ENCODE peak calls at places on chromosomes 13 and 19, in five cellular contexts. V is cardiac muscle cell, I is BE2C, J is right lobe of liver, P is body of pancreas. C is an unnamed sample.

GRCh38 chr19:34215006-34215665 is 39.2 kb upstream of the GARRE1 start:
- DNase-seq in V (no peak), I (no peak), J (no peak), P (no peak), C (no peak)

GRCh38 chr13:33862006-33862405 is 44.1 kb downstream of the RFC3 start:
- DNase-seq in V (no peak), I (no peak), J (no peak), P (no peak), C (no peak)

GRCh38 chr19:35587326-35587725 is 1.4 kb downstream of the PMIS2 start:
- DNase-seq in V (no peak), I (no peak), J (no peak), P (no peak), C (no peak)

GRCh38 chr19:29761575-29762225 is 46.6 kb upstream of the C19orf12 start:
- DNase-seq in V (no peak), I (no peak), J (no peak), P (no peak), C (no peak)

GRCh38 chr13:53490732-53491131 is 462.1 kb downstream of the OLFM4 start:
- DNase-seq in V (no peak), I (no peak), J (no peak), P (no peak), C (no peak)

GRCh38 chr13:101989798-101990350 is 412.0 kb downstream of the FGF14 start:
- DNase-seq in V (no peak), I (no peak), J (no peak), P (no peak), C (no peak)

GRCh38 chr13:46753137-46753536 is 43.8 kb downstream of the ESD start:
- DNase-seq in V (no peak), I (no peak), J (no peak), P (no peak), C (no peak)

GRCh38 chr19:43966079-43966694 is 15.2 kb downstream of the ZNF221 start:
- DNase-seq in V (no peak), I (no peak), J (no peak), P (no peak), C (no peak)

GRCh38 chr13:79228972-79229371 is 177.1 kb downstream of the RBM26 start:
- DNase-seq in V (no peak), I (no peak), J (no peak), P (no peak), C (no peak)

GRCh38 chr19:32063601-32064000 is 281.8 kb upstream of the ZNF507 start:
- DNase-seq in V (no peak), I (no peak), J (no peak), P (no peak), C (no peak)

GRCh38 chr13:101433895-101434294 is 17.6 kb upstream of the NALCN start:
- DNase-seq in V (no peak), I (no peak), J (no peak), P (no peak), C (no peak)

GRCh38 chr13:102495663-102496062 is 93.8 kb upstream of the FGF14 start:
- DNase-seq in V (no peak), I (no peak), J (no peak), P (no peak), C (no peak)

GRCh38 chr19:18514800-18515682 is 6.8 kb downstream of the ELL start:
- DNase-seq in V (peak), I (no peak), J (peak), P (peak), C (peak)

GRCh38 chr13:33053397-33054066 is 37.3 kb downstream of the KL start:
- DNase-seq in V (no peak), I (no peak), J (no peak), P (no peak), C (no peak)

GRCh38 chr13:84651288-84651687 is 769.0 kb upstream of the SLITRK1 start:
- DNase-seq in V (no peak), I (no peak), J (no peak), P (peak), C (no peak)

GRCh38 chr13:41467546-41467945 is 10.2 kb downstream of the RGCC start:
- DNase-seq in V (no peak), I (no peak), J (no peak), P (no peak), C (no peak)

GRCh38 chr19:6540918-6541689 is 10.3 kb downstream of the TNFSF9 start:
- DNase-seq in V (no peak), I (no peak), J (peak), P (no peak), C (no peak)

GRCh38 chr13:101127741-101128353 is 288.5 kb downstream of the NALCN start:
- DNase-seq in V (peak), I (peak), J (no peak), P (peak), C (no peak)

GRCh38 chr19:3984908-3985642 is at the start of gene EEF2:
- DNase-seq in V (peak), I (peak), J (peak), P (peak), C (peak)

GRCh38 chr13:94249512-94249911 is 230.0 kb downstream of the DCT start:
- DNase-seq in V (no peak), I (no peak), J (no peak), P (no peak), C (no peak)

GRCh38 chr13:72896869-72897268 is 114.9 kb downstream of the PIBF1 start:
- DNase-seq in V (no peak), I (no peak), J (no peak), P (no peak), C (no peak)

GRCh38 chr19:41364546-41365391 is 820 bp upstream of the B9D2 start:
- DNase-seq in V (no peak), I (no peak), J (no peak), P (no peak), C (no peak)

GRCh38 chr13:79547211-79547610 is 66.3 kb downstream of the NDFIP2 start:
- DNase-seq in V (no peak), I (no peak), J (no peak), P (no peak), C (no peak)

GRCh38 chr13:45511310-45512147 is 46.8 kb downstream of the COG3 start:
- DNase-seq in V (peak), I (peak), J (no peak), P (no peak), C (no peak)

GRCh38 chr13:77697208-77698103 is at the start of gene SLAIN1:
- DNase-seq in V (peak), I (peak), J (peak), P (peak), C (peak)

GRCh38 chr13:18212873-18213272 is 968.8 kb downstream of the TUBA3C start:
- DNase-seq in V (no peak), I (no peak), J (no peak), P (peak), C (no peak)

GRCh38 chr13:100394005-100394695 is 194.4 kb downstream of the GGACT start:
- DNase-seq in V (no peak), I (no peak), J (no peak), P (no peak), C (no peak)

GRCh38 chr13:28138756-28139470 is 568 bp downstream of the PAN3 start:
- DNase-seq in V (peak), I (peak), J (peak), P (peak), C (peak)

DNA sequence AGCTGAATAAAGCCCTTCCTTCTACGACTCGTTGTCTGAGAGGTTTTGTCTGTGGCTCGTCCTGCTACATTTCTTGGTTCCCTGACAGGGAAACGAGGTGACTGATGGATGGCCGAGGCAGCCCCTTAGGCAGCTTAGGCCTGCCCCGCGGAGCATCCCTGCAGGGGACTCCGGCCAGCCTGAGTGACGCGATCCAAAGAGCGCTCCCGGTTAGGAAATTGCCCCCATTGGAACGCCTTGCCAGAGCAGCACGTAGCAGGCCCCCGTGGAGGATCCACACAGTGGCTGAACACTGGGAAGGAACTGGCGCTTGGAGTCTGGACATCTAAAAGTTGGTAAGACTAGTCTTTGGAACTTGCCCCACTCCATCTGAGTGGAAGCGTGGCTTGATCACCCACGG is 296.8 kb upstream of the SGCG start:
- DNase-seq in V (no peak), I (no peak), J (no peak), P (no peak), C (no peak)
- H3K4me3 ChIP-seq in V (no peak), I (no peak), J (no peak), P (no peak), C (no peak)

DNA sequence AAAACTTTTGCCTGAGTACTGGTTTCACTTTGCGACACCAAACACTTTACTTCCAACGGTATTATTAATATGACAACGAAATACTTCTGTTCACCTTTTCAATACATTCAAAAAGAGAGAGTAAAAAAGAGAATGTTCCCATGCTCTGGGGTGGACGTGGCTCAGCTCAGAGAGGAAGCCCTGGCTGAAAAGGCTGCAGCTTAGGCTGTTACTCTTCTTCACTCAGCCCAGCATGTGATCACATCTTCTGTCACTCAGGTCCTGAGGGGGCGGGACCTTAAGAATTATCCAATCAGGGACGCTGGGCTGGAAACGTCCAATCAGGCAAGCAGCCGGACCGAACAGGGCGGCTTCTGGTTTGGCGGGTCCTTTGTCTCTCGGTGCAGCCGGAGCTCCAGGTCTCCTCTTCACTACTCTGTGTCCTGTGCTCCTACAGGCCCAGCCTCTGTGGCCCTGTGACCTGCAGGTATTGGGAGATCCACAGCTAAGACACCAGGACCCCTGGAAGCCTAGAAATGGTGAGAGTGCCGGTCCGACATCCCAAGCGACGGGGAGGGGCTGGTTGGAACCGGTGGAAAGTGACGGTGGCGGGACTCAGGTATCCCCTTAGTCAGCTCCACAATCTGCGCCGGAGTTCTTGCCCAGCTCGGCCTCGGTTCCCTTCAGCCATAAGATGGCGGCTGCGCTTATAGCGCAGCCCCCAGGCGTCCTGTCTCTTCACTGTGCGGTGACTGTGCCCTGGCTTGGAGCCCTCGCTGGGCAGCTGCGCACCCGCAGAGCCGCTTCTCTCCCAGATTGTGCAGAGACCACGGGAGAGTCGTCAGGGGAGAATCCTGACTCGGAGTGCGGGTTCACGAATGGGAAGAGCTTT is at the start of gene ZNF93:
- DNase-seq in V (peak), I (peak), J (peak), P (peak), C (peak)
- H3K4me3 ChIP-seq in V (peak), I (peak), J (peak), P (peak), C (peak)

GRCh38 chr13:29428310-29428991 is 167.0 kb downstream of the SLC7A1 start:
- DNase-seq in V (peak), I (peak), J (no peak), P (no peak), C (no peak)
- H3K4me3 ChIP-seq in V (peak), I (peak), J (peak), P (no peak), C (no peak)

GRCh38 chr19:2048959-2049740 is 1.9 kb downstream of the MKNK2 start:
- DNase-seq in V (no peak), I (no peak), J (no peak), P (peak), C (peak)
- H3K4me3 ChIP-seq in V (peak), I (peak), J (peak), P (peak), C (peak)

GRCh38 chr19:16001481-16002312 is 52.9 kb downstream of the OR10H4 start:
- DNase-seq in V (no peak), I (no peak), J (no peak), P (peak), C (no peak)
- H3K4me3 ChIP-seq in V (no peak), I (no peak), J (peak), P (no peak), C (peak)